ENCODE peak calls at places on chromosome X, in eight cellular contexts. W is esophagus muscularis mucosa, E is right atrium auricular region, L is AG09309, J is BJ, C is epithelial cell of esophagus, I is astrocyte of the spinal cord, H is K562. U is an unnamed sample.

GRCh38 chrX:139423186-139423585 is 107.4 kb upstream of the F9 start:
- DNase-seq in W (no peak), E (no peak), L (no peak), J (no peak), C (no peak), I (no peak), H (no peak), U (no peak)

GRCh38 chrX:38458071-38458470 is 103.3 kb upstream of the TSPAN7 start:
- DNase-seq in W (no peak), E (no peak), L (no peak), J (no peak), C (peak; percentile 32), I (no peak), H (no peak), U (no peak)

GRCh38 chrX:140040397-140040796 is 75.1 kb upstream of the CXorf66 start:
- DNase-seq in W (no peak), E (no peak), L (no peak), J (no peak), C (peak; percentile 54), I (peak; percentile 50), H (no peak), U (no peak)

GRCh38 chrX:149476513-149476912 is 28.6 kb downstream of the IDS start:
- DNase-seq in W (no peak), E (no peak), L (no peak), J (no peak), C (no peak), I (no peak), H (no peak), U (no peak)

GRCh38 chrX:39729834-39730670 is 367.7 kb downstream of the BCOR start:
- DNase-seq in W (no peak), E (no peak), L (no peak), J (no peak), C (no peak), I (peak; percentile 60), H (peak; percentile 67), U (no peak)

GRCh38 chrX:48595929-48596328 is 1.4 kb upstream of the WDR13 start:
- DNase-seq in W (no peak), E (no peak), L (no peak), J (no peak), C (no peak), I (no peak), H (no peak), U (no peak)

GRCh38 chrX:143788265-143788664 is 67.7 kb upstream of the SPANXN2 start:
- DNase-seq in W (no peak), E (no peak), L (no peak), J (no peak), C (peak; percentile 49), I (peak; percentile 43), H (no peak), U (no peak)

GRCh38 chrX:42366181-42366580 is 411.8 kb downstream of the PPP1R2C start:
- DNase-seq in W (no peak), E (no peak), L (no peak), J (no peak), C (no peak), I (no peak), H (no peak), U (no peak)

DNA sequence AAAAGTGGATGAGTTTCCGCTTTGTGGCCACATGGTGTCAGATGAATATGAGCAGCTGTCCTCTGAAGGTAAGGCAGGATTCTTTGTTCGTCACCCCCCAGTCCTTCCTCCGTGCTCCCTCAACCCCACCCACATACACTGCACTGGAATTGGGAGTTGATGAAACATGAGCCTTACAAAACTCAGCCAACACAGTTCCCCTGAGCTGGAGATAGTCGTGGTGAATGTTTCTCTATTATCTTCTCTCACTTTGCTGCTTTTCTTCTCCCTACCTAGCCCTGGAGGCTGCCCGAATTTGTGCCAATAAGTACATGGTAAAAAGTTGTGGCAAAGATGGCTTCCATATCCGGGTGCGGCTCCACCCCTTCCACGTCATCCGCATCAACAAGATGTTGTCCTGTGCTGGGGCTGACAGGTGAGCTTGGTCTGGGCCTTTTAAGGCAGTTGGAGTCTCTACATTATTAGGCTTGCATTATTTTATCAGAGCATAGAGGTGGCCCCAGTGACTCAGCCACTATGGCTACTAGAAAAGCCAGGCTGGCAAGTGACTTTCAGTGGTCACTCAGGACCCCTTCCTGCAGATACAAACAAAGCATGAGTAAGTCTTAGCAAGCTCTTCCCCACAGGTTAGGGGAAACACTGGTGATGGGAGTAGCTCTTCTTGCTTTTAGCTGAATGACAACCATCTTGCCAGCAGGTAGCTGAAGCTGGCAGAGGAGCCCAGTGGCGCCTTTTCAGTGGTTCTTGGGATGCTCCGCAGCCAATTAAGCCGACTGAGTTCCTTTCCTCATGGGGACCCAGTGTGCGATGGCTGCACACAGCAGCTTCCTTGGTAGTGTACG is 1.6 kb downstream of the RPL10 start:
- DNase-seq in W (no peak), E (no peak), L (no peak), J (no peak), C (no peak), I (no peak), H (no peak), U (no peak)
- H3K4me3 ChIP-seq in W (peak overlapping the region; percentile 63), E (peak overlapping the region; percentile 76), L (peak overlapping the region; percentile 69), J (peak overlapping the region; percentile 81), C (peak overlapping the region; percentile 84), I (peak overlapping the region; percentile 68), H (peak overlapping the region; percentile 64), U (peak overlapping the region; percentile 79)

GRCh38 chrX:46502848-46503247 is 42.4 kb downstream of the ZNF674 start:
- DNase-seq in W (no peak), E (no peak), L (no peak), J (no peak), C (no peak), I (no peak), H (no peak), U (no peak)

GRCh38 chrX:46500054-46500453 is 45.2 kb downstream of the ZNF674 start:
- DNase-seq in W (no peak), E (no peak), L (no peak), J (no peak), C (no peak), I (peak; percentile 2), H (no peak), U (no peak)
- TF ChIP-seq CTCF in W (no peak), E (no peak), L (no peak), J (no peak), C (no peak), I (no peak), H (no peak), U (no peak)

DNA sequence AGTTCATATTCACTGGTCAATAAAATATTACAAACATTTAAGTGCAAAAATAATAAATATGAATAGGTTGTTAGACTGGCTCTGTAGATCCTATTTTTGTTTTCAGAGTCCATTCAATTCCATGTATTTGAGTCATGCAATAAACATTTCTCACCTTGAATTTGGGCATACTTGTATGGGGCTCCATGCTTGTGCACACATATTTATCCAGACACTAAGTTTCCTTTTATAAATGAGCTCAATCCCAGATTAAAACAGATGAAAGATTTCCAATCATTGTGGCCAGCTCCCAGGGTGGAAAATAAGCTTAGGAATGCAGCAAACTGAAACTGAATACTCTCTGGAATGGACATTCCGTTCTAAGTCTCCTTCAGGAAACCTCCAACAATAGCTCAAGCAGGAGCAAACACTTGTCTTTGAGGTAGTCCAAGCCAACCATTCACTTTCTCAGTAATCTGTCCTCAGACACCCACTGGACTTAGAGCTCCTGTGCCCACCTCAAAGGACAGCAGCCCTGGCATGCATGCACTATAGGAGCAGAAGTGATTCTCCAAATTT is 16.4 kb downstream of the DMD start:
- DNase-seq in W (no peak), E (no peak), L (no peak), J (no peak), C (no peak), I (peak; percentile 13), H (no peak), U (no peak)
- H3K4me3 ChIP-seq in W (peak overlapping the region; percentile 19), E (no peak overlapping the region), L (no peak overlapping the region), J (no peak overlapping the region), C (no peak overlapping the region), I (no peak overlapping the region), H (no peak overlapping the region), U (no peak overlapping the region)

DNA sequence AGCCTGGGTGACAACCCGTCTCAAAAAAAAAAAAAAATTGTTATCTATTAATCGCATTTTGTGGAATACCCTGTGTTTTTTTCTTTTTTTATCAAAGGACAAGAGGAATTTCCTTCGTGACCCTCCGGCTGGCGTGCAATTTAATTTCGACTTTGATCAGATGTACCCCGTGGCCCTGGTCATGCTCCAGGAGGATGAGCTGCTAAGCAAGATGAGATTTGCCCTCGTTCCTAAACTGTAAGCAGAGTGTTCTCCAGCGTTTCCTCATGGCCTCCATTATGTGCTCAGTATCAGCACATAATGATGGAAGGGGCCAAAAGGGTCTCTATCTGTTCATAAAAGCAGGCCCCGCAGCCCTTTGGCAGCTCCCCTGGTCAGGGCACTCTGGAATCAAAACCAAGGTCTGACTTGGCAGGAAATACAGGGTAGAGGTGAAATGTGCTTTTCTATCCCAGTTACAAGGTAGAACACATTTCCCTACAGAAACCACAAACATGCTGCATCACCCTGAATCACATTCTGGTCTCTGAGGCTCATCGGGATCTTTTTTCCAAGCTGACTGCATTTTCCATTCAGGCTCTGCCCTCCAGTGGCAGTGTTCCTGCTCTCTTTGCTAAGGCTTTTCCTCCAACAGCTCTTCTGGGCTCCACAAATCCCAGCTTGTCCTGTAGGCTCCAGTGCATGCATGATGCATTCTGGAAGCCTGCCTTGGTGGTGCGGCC is 24.4 kb downstream of the SYAP1 start:
- DNase-seq in W (no peak), E (no peak), L (peak; percentile 53), J (no peak), C (peak; percentile 78), I (peak; percentile 89), H (no peak), U (peak; percentile 38)
- TF ChIP-seq CTCF in W (no peak), E (no peak), L (peak; percentile 68), J (peak; percentile 38), C (peak; percentile 10), I (peak; percentile 59), H (no peak), U (peak; percentile 44)

GRCh38 chrX:78746496-78746895 is 1.0 kb upstream of the LPAR4 start:
- DNase-seq in W (no peak), E (no peak), L (no peak), J (no peak), C (no peak), I (no peak), H (no peak), U (no peak)

GRCh38 chrX:78747471-78747870 is at the start of gene LPAR4:
- DNase-seq in W (no peak), E (no peak), L (no peak), J (no peak), C (no peak), I (peak; percentile 51), H (no peak), U (no peak)
- H3K4me3 ChIP-seq in W (peak within 1 kb of the TSS; percentile 49), E (no peak within 1 kb of the TSS), L (no peak within 1 kb of the TSS), J (peak within 1 kb of the TSS; percentile 13), C (no peak within 1 kb of the TSS), I (peak within 1 kb of the TSS; percentile 40), H (no peak within 1 kb of the TSS), U (peak within 1 kb of the TSS; percentile 24)

DNA sequence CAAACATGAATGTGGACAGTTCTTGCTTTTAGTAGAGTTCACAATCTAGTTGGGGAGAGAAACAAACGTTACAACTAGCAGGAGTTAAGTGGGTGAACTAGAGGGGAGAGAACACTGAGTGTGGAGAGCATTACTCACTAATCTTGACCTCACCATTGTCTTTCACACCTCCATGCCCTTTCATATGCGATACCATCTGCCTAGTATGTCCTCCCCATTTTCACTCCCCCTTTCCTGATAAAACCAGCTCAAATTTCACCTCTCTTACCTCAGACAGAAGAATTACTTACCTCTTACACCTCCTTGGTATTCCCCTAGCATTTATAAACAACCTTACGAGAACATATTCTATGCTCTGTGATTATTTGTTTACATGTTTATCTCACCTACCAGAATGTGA is 53.6 kb downstream of the LAS1L start:
- DNase-seq in W (no peak), E (no peak), L (no peak), J (no peak), C (no peak), I (no peak), H (no peak), U (no peak)
- TF ChIP-seq CTCF in W (no peak), E (no peak), L (no peak), J (no peak), C (no peak), I (no peak), H (no peak), U (no peak)

U was measured in AG04449.